ENCODE peak calls at places on chromosomes 6 and 20, in four cellular contexts. One of them, this sample, is unnamed.
A peak's percentile ranks its signal among the peaks of the same experiment; 100 is the strongest.

GRCh38 chr6:158758941-158759479 is 60.2 kb downstream of the EZR start:
- DNase-seq in fibroblast of the aortic adventitia: no peak
- DNase-seq in sigmoid colon: no peak
- DNase-seq in heart right ventricle: no peak
- DNase-seq in this sample: no peak

GRCh38 chr6:139839506-139840156 is 465.2 kb upstream of the CITED2 start:
- DNase-seq in fibroblast of the aortic adventitia: peak; percentile 22
- DNase-seq in sigmoid colon: peak; percentile 74
- DNase-seq in heart right ventricle: peak; percentile 26
- DNase-seq in this sample: no peak

GRCh38 chr6:71460933-71461332 is 172.3 kb downstream of the OGFRL1 start:
- DNase-seq in sigmoid colon: no peak
- DNase-seq in heart right ventricle: no peak
- DNase-seq in fibroblast of the aortic adventitia: no peak
- DNase-seq in this sample: no peak

GRCh38 chr6:77040566-77041195 is 422.6 kb downstream of the HTR1B start:
- DNase-seq in fibroblast of the aortic adventitia: peak; percentile 23
- DNase-seq in sigmoid colon: no peak
- DNase-seq in heart right ventricle: no peak
- DNase-seq in this sample: no peak

GRCh38 chr20:53643031-53643832 is 49.6 kb upstream of the ZNF217 start:
- DNase-seq in fibroblast of the aortic adventitia: peak; percentile 83
- DNase-seq in heart right ventricle: no peak
- DNase-seq in sigmoid colon: no peak
- DNase-seq in this sample: no peak

GRCh38 chr6:110875548-110876169 is 1.1 kb downstream of the AMD1 start:
- DNase-seq in fibroblast of the aortic adventitia: peak; percentile 19
- DNase-seq in heart right ventricle: peak; percentile 55
- DNase-seq in sigmoid colon: peak; percentile 82
- DNase-seq in this sample: no peak

GRCh38 chr6:35487653-35488516 is 9.0 kb downstream of the TEAD3 start:
- DNase-seq in heart right ventricle: no peak
- DNase-seq in sigmoid colon: peak; percentile 90
- DNase-seq in fibroblast of the aortic adventitia: peak; percentile 21
- DNase-seq in this sample: no peak

GRCh38 chr6:26216015-26216885 is 129.0 kb downstream of the HFE start:
- DNase-seq in sigmoid colon: peak; percentile 93
- DNase-seq in heart right ventricle: peak; percentile 78
- DNase-seq in fibroblast of the aortic adventitia: peak; percentile 100
- DNase-seq in this sample: no peak

GRCh38 chr20:18537651-18538050 is 29.6 kb upstream of the SMIM26 start:
- DNase-seq in sigmoid colon: no peak
- DNase-seq in fibroblast of the aortic adventitia: no peak
- DNase-seq in heart right ventricle: no peak
- DNase-seq in this sample: no peak

GRCh38 chr6:25369450-25370086 is 90.4 kb downstream of the CARMIL1 start:
- DNase-seq in fibroblast of the aortic adventitia: no peak
- DNase-seq in heart right ventricle: peak; percentile 37
- DNase-seq in sigmoid colon: no peak
- DNase-seq in this sample: no peak

GRCh38 chr6:166572370-166573261 is 13.9 kb downstream of the RAMACL start:
- DNase-seq in heart right ventricle: no peak
- DNase-seq in fibroblast of the aortic adventitia: peak; percentile 47
- DNase-seq in sigmoid colon: no peak
- DNase-seq in this sample: no peak

GRCh38 chr20:17966432-17967312 is 1.9 kb downstream of the SNX5 start:
- DNase-seq in heart right ventricle: no peak
- DNase-seq in fibroblast of the aortic adventitia: peak; percentile 61
- DNase-seq in sigmoid colon: no peak
- DNase-seq in this sample: no peak

GRCh38 chr20:63017076-63017825 is 10.5 kb upstream of the BHLHE23 start:
- DNase-seq in heart right ventricle: no peak
- DNase-seq in sigmoid colon: no peak
- DNase-seq in fibroblast of the aortic adventitia: no peak
- DNase-seq in this sample: no peak

GRCh38 chr6:56953597-56954388 is 1.1 kb upstream of the BEND6 start:
- DNase-seq in heart right ventricle: no peak
- DNase-seq in sigmoid colon: no peak
- DNase-seq in fibroblast of the aortic adventitia: peak; percentile 34
- DNase-seq in this sample: no peak

GRCh38 chr6:73923899-73924485 is 228.0 kb downstream of the CD109 start:
- DNase-seq in sigmoid colon: peak; percentile 77
- DNase-seq in fibroblast of the aortic adventitia: peak; percentile 45
- DNase-seq in heart right ventricle: peak; percentile 61
- DNase-seq in this sample: no peak

GRCh38 chr6:130853555-130854183 is 26.5 kb downstream of the SMLR1 start:
- DNase-seq in fibroblast of the aortic adventitia: peak; percentile 36
- DNase-seq in sigmoid colon: no peak
- DNase-seq in heart right ventricle: no peak
- DNase-seq in this sample: no peak

GRCh38 chr6:6712258-6712978 is 123.9 kb downstream of the LY86 start:
- DNase-seq in fibroblast of the aortic adventitia: peak; percentile 97
- DNase-seq in heart right ventricle: no peak
- DNase-seq in sigmoid colon: no peak
- DNase-seq in this sample: no peak

GRCh38 chr6:82702574-82702973 is 339.0 kb downstream of the TPBG start:
- DNase-seq in sigmoid colon: no peak
- DNase-seq in fibroblast of the aortic adventitia: no peak
- DNase-seq in heart right ventricle: no peak
- DNase-seq in this sample: no peak

GRCh38 chr6:5701086-5701661 is 305.6 kb downstream of the NRN1 start:
- DNase-seq in fibroblast of the aortic adventitia: no peak
- DNase-seq in sigmoid colon: no peak
- DNase-seq in heart right ventricle: peak; percentile 42
- DNase-seq in this sample: no peak

GRCh38 chr20:56949318-56949717 is 317.1 kb downstream of the BMP7 start:
- DNase-seq in sigmoid colon: no peak
- DNase-seq in heart right ventricle: no peak
- DNase-seq in fibroblast of the aortic adventitia: no peak
- DNase-seq in this sample: no peak

GRCh38 chr20:49483018-49483705 is 694 bp upstream of the KCNB1 start:
- DNase-seq in heart right ventricle: no peak
- DNase-seq in sigmoid colon: no peak
- DNase-seq in fibroblast of the aortic adventitia: no peak
- DNase-seq in this sample: no peak
- H3K4me3 ChIP-seq in heart right ventricle: peak overlapping the region; percentile 59
- H3K4me3 ChIP-seq in sigmoid colon: peak overlapping the region; percentile 60
- H3K4me3 ChIP-seq in fibroblast of the aortic adventitia: peak overlapping the region; percentile 51
- H3K4me3 ChIP-seq in this sample: peak overlapping the region; percentile 64

GRCh38 chr6:49666930-49667369 is 30.3 kb upstream of the RHAG start:
- DNase-seq in sigmoid colon: no peak
- DNase-seq in fibroblast of the aortic adventitia: no peak
- DNase-seq in heart right ventricle: no peak
- DNase-seq in this sample: no peak
- H3K4me3 ChIP-seq in sigmoid colon: no peak overlapping the region
- H3K4me3 ChIP-seq in fibroblast of the aortic adventitia: no peak overlapping the region
- H3K4me3 ChIP-seq in heart right ventricle: no peak overlapping the region
- H3K4me3 ChIP-seq in this sample: no peak overlapping the region

GRCh38 chr6:123527406-123527805 is 109.3 kb downstream of the TRDN start:
- DNase-seq in sigmoid colon: no peak
- DNase-seq in heart right ventricle: no peak
- DNase-seq in fibroblast of the aortic adventitia: no peak
- DNase-seq in this sample: no peak
- H3K4me3 ChIP-seq in sigmoid colon: no peak overlapping the region
- H3K4me3 ChIP-seq in heart right ventricle: no peak overlapping the region
- H3K4me3 ChIP-seq in fibroblast of the aortic adventitia: no peak overlapping the region
- H3K4me3 ChIP-seq in this sample: no peak overlapping the region

GRCh38 chr6:146753306-146753705 is 154.5 kb downstream of the ADGB start:
- DNase-seq in sigmoid colon: no peak
- DNase-seq in fibroblast of the aortic adventitia: no peak
- DNase-seq in heart right ventricle: no peak
- DNase-seq in this sample: no peak
- H3K4me3 ChIP-seq in sigmoid colon: no peak overlapping the region
- H3K4me3 ChIP-seq in fibroblast of the aortic adventitia: no peak overlapping the region
- H3K4me3 ChIP-seq in heart right ventricle: no peak overlapping the region
- H3K4me3 ChIP-seq in this sample: no peak overlapping the region